ENCODE peak calls at places on chromosome 2, in nine cellular contexts. N is M059J; L is esophagus squamous epithelium; K is endothelial cell of umbilical vein; J is Daoy; Z is activated gamma-delta T cell; I is left cardiac atrium; H is stimulated activated CD4-positive, alpha-beta T cell treated with anti-CD3 and anti-CD28 coated beads, Interleukin-2, amount 100 ng/mL, for 24 hours; X is osteocyte. A is an unnamed sample.

GRCh38 chr2:107263596-107264090 is 377.7 kb upstream of the ST6GAL2 start:
- DNase-seq in N (no peak), L (no peak), K (no peak), J (peak), Z (no peak), I (no peak), H (no peak), X (no peak), A (no peak)

GRCh38 chr2:189933911-189934399 is 128.6 kb downstream of the MSTN start:
- DNase-seq in N (peak), L (no peak), K (peak), J (peak), Z (no peak), I (no peak), H (no peak), X (no peak), A (no peak)

GRCh38 chr2:119453972-119454593 is 22.4 kb downstream of the TMEM37 start:
- DNase-seq in N (no peak), L (no peak), K (no peak), J (no peak), Z (no peak), I (no peak), H (no peak), X (no peak), A (no peak)

GRCh38 chr2:133266075-133266925 is 302.0 kb downstream of the NCKAP5 start:
- DNase-seq in N (peak), L (no peak), K (peak), J (peak), Z (no peak), I (peak), H (no peak), X (no peak), A (peak)

GRCh38 chr2:55490554-55490953 is 29.0 kb upstream of the CFAP36 start:
- DNase-seq in N (peak), L (no peak), K (peak), J (peak), Z (no peak), I (peak), H (no peak), X (no peak), A (no peak)

GRCh38 chr2:187210726-187211125 is 237.3 kb downstream of the CALCRL start:
- DNase-seq in N (no peak), L (no peak), K (no peak), J (no peak), Z (no peak), I (no peak), H (no peak), X (no peak), A (no peak)

GRCh38 chr2:181063696-181064095 is 83.3 kb downstream of the UBE2E3 start:
- DNase-seq in N (peak), L (no peak), K (no peak), J (no peak), Z (no peak), I (no peak), H (no peak), X (no peak), A (no peak)

GRCh38 chr2:239882335-239882734 is 142.8 kb downstream of the NDUFA10 start:
- DNase-seq in N (peak), L (peak), K (peak), J (no peak), Z (no peak), I (peak), H (peak), X (no peak), A (peak)

GRCh38 chr2:120210234-120210781 is 12.9 kb downstream of the TMEM185B start:
- DNase-seq in N (no peak), L (no peak), K (no peak), J (no peak), Z (no peak), I (no peak), H (no peak), X (no peak), A (no peak)

GRCh38 chr2:235171511-235172130 is 219.8 kb downstream of the SH3BP4 start:
- DNase-seq in N (peak), L (no peak), K (no peak), J (peak), Z (no peak), I (no peak), H (no peak), X (no peak), A (peak)